ENCODE peak calls at places on chromosome 12, in nine cellular contexts. V is foreskin fibroblast, A is kidney epithelial cell, P is tibial nerve, H is spleen, Q is astrocyte of the spinal cord, O is IMR-90, R is suprapubic skin, N is ovary. Z is an unnamed sample.

GRCh38 chr12:2475984-2476383 is 318.8 kb upstream of the FKBP4 start:
- DNase-seq in H (no peak), A (no peak), N (no peak), V (no peak), O (no peak), P (no peak), R (no peak), Q (no peak), Z (no peak)

GRCh38 chr12:89256060-89256459 is 96.2 kb downstream of the DUSP6 start:
- DNase-seq in H (no peak), V (no peak), Q (no peak), R (no peak), A (no peak), O (no peak), P (no peak), N (no peak), Z (peak; percentile 23)

GRCh38 chr12:121124402-121125109 is 8.1 kb upstream of the P2RX7 start:
- DNase-seq in A (peak; percentile 94), N (no peak), R (no peak), O (peak; percentile 91), H (no peak), Q (peak; percentile 88), V (peak; percentile 64), P (no peak), Z (peak; percentile 95)

GRCh38 chr12:13234045-13234641 is 37.6 kb downstream of the EMP1 start:
- DNase-seq in R (no peak), H (no peak), Q (peak; percentile 69), V (peak; percentile 85), O (peak; percentile 70), A (no peak), P (peak; percentile 46), N (no peak), Z (peak; percentile 74)

GRCh38 chr12:22437031-22437806 is 102.7 kb upstream of the ST8SIA1 start:
- DNase-seq in O (no peak), Q (no peak), N (no peak), P (no peak), H (peak; percentile 60), R (no peak), A (no peak), V (no peak), Z (peak; percentile 85)

GRCh38 chr12:64680235-64680634 is 69.9 kb downstream of the RASSF3 start:
- DNase-seq in H (no peak), A (no peak), R (no peak), P (no peak), Q (no peak), O (no peak), N (no peak), V (no peak), Z (peak; percentile 63)

GRCh38 chr12:46915861-46916260 is 90.1 kb upstream of the SLC38A4 start:
- DNase-seq in O (peak; percentile 55), H (no peak), Q (no peak), V (peak; percentile 93), N (no peak), P (no peak), A (no peak), R (no peak), Z (peak; percentile 41)

GRCh38 chr12:49678711-49679110 is 28.5 kb downstream of the FMNL3 start:
- DNase-seq in Q (no peak), O (peak; percentile 31), A (no peak), R (no peak), V (no peak), N (no peak), H (no peak), P (no peak), Z (no peak)

GRCh38 chr12:120536064-120536791 is 2.1 kb downstream of the RNF10 start:
- DNase-seq in P (no peak), H (no peak), O (no peak), V (no peak), Q (no peak), R (no peak), N (no peak), A (no peak), Z (no peak)

GRCh38 chr12:78120866-78121590 is 290.3 kb downstream of the NAV3 start:
- DNase-seq in P (no peak), N (no peak), O (peak; percentile 52), H (no peak), R (no peak), A (no peak), V (peak; percentile 55), Q (peak; percentile 49), Z (peak; percentile 69)

GRCh38 chr12:46269429-46270241 is 792 bp upstream of the SLC38A1 start:
- DNase-seq in A (no peak), N (no peak), O (no peak), Q (no peak), R (no peak), V (no peak), P (no peak), H (no peak), Z (peak; percentile 65)

GRCh38 chr12:86683568-86683991 is 427.4 kb upstream of the MGAT4C start:
- DNase-seq in P (no peak), H (no peak), R (no peak), Q (peak; percentile 29), N (no peak), A (no peak), O (peak; percentile 69), V (peak; percentile 36), Z (peak; percentile 9)

GRCh38 chr12:3250576-3250975 is 173.4 kb downstream of the TSPAN9 start:
- DNase-seq in R (no peak), A (no peak), P (no peak), H (no peak), Q (no peak), V (no peak), O (no peak), N (no peak), Z (no peak)

GRCh38 chr12:42705863-42706262 is 116.3 kb upstream of the PRICKLE1 start:
- DNase-seq in R (peak; percentile 78), H (peak; percentile 71), N (peak; percentile 83), Q (peak; percentile 97), P (peak; percentile 54), V (peak; percentile 96), O (peak; percentile 95), A (peak; percentile 45), Z (peak; percentile 65)

GRCh38 chr12:209246-209645 is 4.7 kb downstream of the SLC6A12 start:
- DNase-seq in V (no peak), H (no peak), R (no peak), A (no peak), N (no peak), Q (no peak), O (no peak), P (no peak), Z (no peak)

GRCh38 chr12:82862069-82862841 is 175.5 kb downstream of the TMTC2 start:
- DNase-seq in R (no peak), O (peak; percentile 2), V (peak; percentile 58), N (no peak), Q (peak; percentile 43), H (no peak), P (no peak), A (no peak), Z (no peak)

GRCh38 chr12:86139671-86140070 is 116.5 kb downstream of the MGAT4C start:
- DNase-seq in N (no peak), V (peak; percentile 5), R (no peak), O (peak; percentile 25), A (no peak), H (no peak), P (no peak), Q (no peak), Z (peak; percentile 51)

GRCh38 chr12:84463756-84464495 is 448.7 kb downstream of the SLC6A15 start:
- DNase-seq in O (peak; percentile 53), P (no peak), N (no peak), A (no peak), R (no peak), V (peak; percentile 86), H (no peak), Q (peak; percentile 6), Z (no peak)

GRCh38 chr12:79420146-79420618 is 270.6 kb downstream of the PAWR start:
- DNase-seq in Q (peak; percentile 93), H (no peak), A (peak; percentile 73), V (peak; percentile 89), R (no peak), O (peak; percentile 95), P (no peak), N (no peak), Z (peak; percentile 77)

GRCh38 chr12:88634008-88634407 is 53.7 kb upstream of the KITLG start:
- DNase-seq in A (no peak), O (no peak), R (no peak), Q (no peak), H (no peak), N (no peak), V (peak; percentile 20), P (no peak), Z (no peak)

DNA sequence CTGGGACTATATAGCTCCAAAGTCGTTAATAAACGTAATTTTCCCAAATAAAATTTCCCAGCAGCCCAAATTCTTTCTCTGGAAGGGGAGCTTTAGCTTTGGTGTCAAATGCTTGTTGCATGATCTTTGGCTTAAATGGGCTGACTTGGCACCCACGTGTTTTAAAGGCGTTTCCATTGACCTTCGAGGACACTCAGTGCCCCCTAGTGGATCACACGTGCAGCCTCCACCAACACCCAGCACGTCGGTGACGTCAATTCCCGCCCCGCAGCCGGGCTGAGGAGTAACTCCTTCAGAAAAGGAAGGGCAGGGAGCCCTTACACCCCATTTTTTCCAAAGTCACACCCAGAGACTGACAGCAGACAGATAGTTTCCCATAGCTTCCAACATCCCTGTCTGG is 707.8 kb downstream of the AACS start:
- DNase-seq in P (no peak), O (no peak), V (no peak), R (no peak), Q (no peak), N (no peak), H (no peak), A (no peak), Z (peak; percentile 1)
- TF ChIP-seq CTCF in P (peak; percentile 29), O (no peak), V (no peak), R (no peak), Q (no peak), N (no peak), H (no peak), A (peak; percentile 28), Z (no peak)

GRCh38 chr12:115349711-115350110 is 665.7 kb upstream of the TBX3 start:
- DNase-seq in N (no peak), R (no peak), H (no peak), O (peak; percentile 34), Q (no peak), A (no peak), V (peak; percentile 22), P (no peak), Z (no peak)
- H3K4me3 ChIP-seq in N (no peak overlapping the region), R (no peak overlapping the region), H (no peak overlapping the region), O (no peak overlapping the region), Q (no peak overlapping the region), A (no peak overlapping the region), V (no peak overlapping the region), P (no peak overlapping the region), Z (no peak overlapping the region)

GRCh38 chr12:124856132-124856841 is 7.4 kb downstream of the SCARB1 start:
- DNase-seq in P (no peak), A (no peak), R (no peak), Q (no peak), H (no peak), O (no peak), V (no peak), N (peak; percentile 67), Z (no peak)
- TF ChIP-seq CTCF in P (no peak), A (no peak), R (no peak), Q (peak; percentile 27), H (no peak), O (no peak), V (no peak), N (peak; percentile 44), Z (no peak)

GRCh38 chr12:40065636-40066035 is 40.2 kb downstream of the SLC2A13 start:
- DNase-seq in R (no peak), O (no peak), H (no peak), V (no peak), P (no peak), N (no peak), A (no peak), Q (no peak), Z (no peak)

GRCh38 chr12:40063424-40063823 is 42.5 kb downstream of the SLC2A13 start:
- DNase-seq in H (no peak), R (no peak), N (no peak), Q (peak; percentile 22), V (no peak), A (no peak), P (no peak), O (no peak), Z (peak; percentile 52)

GRCh38 chr12:40068416-40068815 is 37.5 kb downstream of the SLC2A13 start:
- DNase-seq in V (no peak), P (no peak), R (no peak), N (no peak), H (no peak), Q (no peak), A (no peak), O (no peak), Z (no peak)
- H3K4me3 ChIP-seq in V (no peak overlapping the region), P (no peak overlapping the region), R (no peak overlapping the region), N (no peak overlapping the region), H (no peak overlapping the region), Q (no peak overlapping the region), A (no peak overlapping the region), O (no peak overlapping the region), Z (no peak overlapping the region)

Z was measured in epithelial cell of esophagus.